ENCODE peak calls at places on chromosomes 7 and 10, in seven cellular contexts. J is HCT116; L is LoVo; I is PC-3; H is frontal cortex; C is activated effector memory CD4-positive, alpha-beta T cell treated with Interleukin-2 at 50 U/mL for 16 hours; F is activated CD8-positive, alpha-beta memory T cell treated with anti-CD3 and anti-CD28 coated beads for 24 hours. T is an unnamed sample.

GRCh38 chr10:119973261-119973660 is 80.7 kb downstream of the SEC23IP start:
- DNase-seq in I (peak; percentile 23), L (no peak), H (no peak), F (no peak), C (no peak), J (peak; percentile 90), T (no peak)

GRCh38 chr7:78020131-78020873 is 221.7 kb downstream of the PHTF2 start:
- DNase-seq in F (peak; percentile 57), C (peak; percentile 8), J (peak; percentile 45), H (peak; percentile 73), L (peak; percentile 67), I (peak; percentile 76), T (peak; percentile 60)

GRCh38 chr10:114905450-114905849 is 32.5 kb upstream of the TRUB1 start:
- DNase-seq in C (no peak), H (peak; percentile 29), J (peak; percentile 55), F (no peak), I (peak; percentile 53), L (no peak), T (no peak)

GRCh38 chr7:105015631-105015965 is 1.6 kb downstream of the KMT2E start:
- DNase-seq in L (peak; percentile 33), I (peak; percentile 34), J (no peak), F (no peak), C (no peak), H (no peak), T (no peak)

GRCh38 chr7:50690541-50691011 is 92.1 kb downstream of the GRB10 start:
- DNase-seq in H (no peak), J (no peak), C (no peak), I (no peak), L (no peak), F (no peak), T (no peak)

GRCh38 chr7:6154542-6155404 is 117.7 kb downstream of the CYTH3 start:
- DNase-seq in F (no peak), H (no peak), J (no peak), I (no peak), C (no peak), L (no peak), T (no peak)

GRCh38 chr10:44016589-44017482 is 368.1 kb downstream of the CXCL12 start:
- DNase-seq in J (no peak), F (no peak), L (no peak), H (no peak), C (no peak), I (no peak), T (no peak)

GRCh38 chr10:86957471-86958108 is at the start of gene MMRN2:
- DNase-seq in C (no peak), F (no peak), J (no peak), H (no peak), I (no peak), L (no peak), T (no peak)

GRCh38 chr7:26090927-26091519 is 61.0 kb upstream of the NFE2L3 start:
- DNase-seq in I (peak; percentile 60), L (peak; percentile 63), H (peak; percentile 66), F (no peak), C (no peak), J (peak; percentile 59), T (peak; percentile 61)

GRCh38 chr10:24518411-24518810 is 205.3 kb downstream of the ARHGAP21 start:
- DNase-seq in L (no peak), C (no peak), J (no peak), I (no peak), F (no peak), H (no peak), T (no peak)

GRCh38 chr7:139515266-139515665 is 8.2 kb upstream of the CLEC2L start:
- DNase-seq in J (no peak), L (no peak), C (no peak), H (no peak), F (no peak), I (no peak), T (no peak)

GRCh38 chr7:12067156-12067831 is 143.8 kb upstream of the TMEM106B start:
- DNase-seq in F (peak; percentile 79), J (peak; percentile 58), C (peak; percentile 29), I (peak; percentile 83), H (peak; percentile 6), L (peak; percentile 74), T (peak; percentile 36)

GRCh38 chr7:82288769-82289535 is 154.6 kb downstream of the CACNA2D1 start:
- DNase-seq in H (no peak), J (no peak), C (no peak), F (no peak), L (no peak), I (peak; percentile 18), T (no peak)

GRCh38 chr10:13792011-13792410 is 205.2 kb downstream of the PRPF18 start:
- DNase-seq in J (no peak), C (no peak), I (no peak), L (peak; percentile 37), H (no peak), F (no peak), T (no peak)

GRCh38 chr7:20199015-20199737 is 18.0 kb downstream of the MACC1 start:
- DNase-seq in F (no peak), C (no peak), I (peak; percentile 94), J (peak; percentile 94), L (peak; percentile 71), H (no peak), T (no peak)

GRCh38 chr7:54802841-54803240 is 43.8 kb upstream of the SEC61G start:
- DNase-seq in I (peak; percentile 71), H (no peak), L (no peak), F (no peak), J (no peak), C (no peak), T (no peak)

GRCh38 chr7:151687523-151688235 is 168.0 kb upstream of the RHEB start:
- DNase-seq in J (peak; percentile 92), L (peak; percentile 99), C (no peak), I (peak; percentile 99), F (no peak), H (no peak), T (peak; percentile 50)

GRCh38 chr7:120052884-120053382 is 220.0 kb upstream of the KCND2 start:
- DNase-seq in H (no peak), C (no peak), L (peak; percentile 20), J (no peak), F (no peak), I (peak; percentile 63), T (no peak)

GRCh38 chr7:95843286-95843685 is 70.9 kb downstream of the DYNC1I1 start:
- DNase-seq in F (no peak), J (no peak), I (peak; percentile 14), C (no peak), H (no peak), L (no peak), T (no peak)

T was measured in HEK293T.